ENCODE peak calls at places on chromosomes 12 and 14, in four cellular contexts. M is NCI-H1092, S is NCI-H1694, P is GM23248. C is an unnamed sample.

GRCh38 chr12:29350080-29350479 is 30.9 kb downstream of the ERGIC2 start:
- DNase-seq in P (peak), M (no peak), S (peak), C (peak)

GRCh38 chr12:58301337-58302122 is 360.2 kb downstream of the ATP23 start:
- DNase-seq in M (no peak), S (no peak), P (no peak), C (no peak)

GRCh38 chr12:125070117-125070516 is 4.9 kb downstream of the AACS start:
- DNase-seq in S (no peak), P (no peak), M (no peak), C (no peak)

GRCh38 chr12:81070846-81071245 is 7.0 kb upstream of the ACSS3 start:
- DNase-seq in S (no peak), P (peak), M (no peak), C (no peak)

GRCh38 chr12:114751712-114752111 is 67.7 kb upstream of the TBX3 start:
- DNase-seq in P (no peak), S (no peak), M (no peak), C (no peak)

GRCh38 chr14:63650336-63650952 is 8.8 kb upstream of the WDR89 start:
- DNase-seq in S (no peak), M (no peak), P (peak), C (no peak)

GRCh38 chr12:93122089-93122488 is 193.0 kb upstream of the EEA1 start:
- DNase-seq in M (no peak), P (peak), S (no peak), C (peak)

GRCh38 chr14:71776463-71777359 is 155.5 kb upstream of the RGS6 start:
- DNase-seq in P (peak), S (no peak), M (no peak), C (no peak)

GRCh38 chr14:100687386-100687785 is 39.3 kb upstream of the DLK1 start:
- DNase-seq in S (no peak), P (no peak), M (no peak), C (no peak)

GRCh38 chr12:128180166-128180565 is 86.8 kb upstream of the TMEM132C start:
- DNase-seq in S (no peak), M (no peak), P (no peak), C (no peak)

GRCh38 chr12:126776047-126776446 is 1490.9 kb upstream of the TMEM132C start:
- DNase-seq in S (no peak), M (no peak), P (no peak), C (no peak)

C was measured in ELR.